ENCODE peak calls at places on chromosomes 4 and X, in six cellular contexts. O is HTR-8/SVneo, E is left lung, Q is NCI-H1092 treated with DMSO at 0.1 percent for 48 hours, H is PC-3, W is GM20000. F is an unnamed sample.

GRCh38 chrX:143580266-143580665 is 55.6 kb downstream of the SLITRK4 start:
- DNase-seq in O (no peak), E (no peak), Q (no peak), H (peak), W (no peak), F (no peak)

GRCh38 chr4:34293459-34293858 is 1950.9 kb downstream of the ARAP2 start:
- DNase-seq in O (no peak), E (no peak), Q (no peak), H (no peak), W (no peak), F (no peak)

GRCh38 chr4:184028571-184028996 is 123.5 kb downstream of the STOX2 start:
- DNase-seq in O (peak), E (peak), Q (no peak), H (no peak), W (no peak), F (no peak)

GRCh38 chr4:5900844-5901243 is 8.0 kb upstream of the CRMP1 start:
- DNase-seq in O (no peak), E (no peak), Q (no peak), H (no peak), W (no peak), F (no peak)

GRCh38 chr4:47486306-47486705 is 1.2 kb downstream of the ATP10D start:
- DNase-seq in O (no peak), E (no peak), Q (no peak), H (no peak), W (no peak), F (no peak)

GRCh38 chr4:118338981-118339765 is 13.6 kb downstream of the PRSS12 start:
- DNase-seq in O (no peak), E (no peak), Q (no peak), H (peak), W (no peak), F (no peak)

GRCh38 chr4:75844151-75844662 is 58.0 kb downstream of the PPEF2 start:
- DNase-seq in O (no peak), E (no peak), Q (no peak), H (no peak), W (no peak), F (no peak)

GRCh38 chr4:5051692-5052423 is 578 bp downstream of the STK32B start:
- DNase-seq in O (no peak), E (peak), Q (peak), H (no peak), W (no peak), F (peak)

GRCh38 chr4:20255251-20255586 is 3.5 kb downstream of the SLIT2 start:
- DNase-seq in O (no peak), E (no peak), Q (no peak), H (no peak), W (no peak), F (peak)

GRCh38 chr4:144709793-144710525 is 64.0 kb downstream of the HHIP start:
- DNase-seq in O (no peak), E (no peak), Q (no peak), H (peak), W (no peak), F (no peak)

GRCh38 chrX:134745636-134746378 is 87.5 kb upstream of the PLAC1 start:
- DNase-seq in O (no peak), E (no peak), Q (no peak), H (no peak), W (peak), F (no peak)

GRCh38 chr4:41881931-41882621 is 53.2 kb upstream of the TMEM33 start:
- DNase-seq in O (no peak), E (peak), Q (no peak), H (no peak), W (no peak), F (no peak)

GRCh38 chr4:16860506-16860905 is 37.9 kb downstream of the LDB2 start:
- DNase-seq in O (no peak), E (no peak), Q (no peak), H (no peak), W (no peak), F (no peak)

GRCh38 chr4:21697583-21697982 is 251.0 kb downstream of the KCNIP4 start:
- DNase-seq in O (peak), E (peak), Q (no peak), H (peak), W (no peak), F (no peak)

GRCh38 chrX:11438767-11439166 is 145.6 kb downstream of the AMELX start:
- DNase-seq in O (no peak), E (no peak), Q (no peak), H (no peak), W (no peak), F (no peak)

GRCh38 chrX:107470971-107471370 is 21.5 kb downstream of the FRMPD3 start:
- DNase-seq in O (no peak), E (no peak), Q (no peak), H (no peak), W (no peak), F (no peak)

GRCh38 chrX:48540015-48540350 is 469 bp downstream of the TBC1D25 start:
- DNase-seq in O (no peak), E (no peak), Q (peak), H (no peak), W (peak), F (peak)

GRCh38 chrX:16081357-16081756 is 42.0 kb upstream of the GRPR start:
- DNase-seq in O (no peak), E (no peak), Q (no peak), H (no peak), W (no peak), F (no peak)

GRCh38 chrX:73851014-73852009 is 288.3 kb downstream of the CHIC1 start:
- DNase-seq in O (no peak), E (no peak), Q (no peak), H (no peak), W (no peak), F (peak)

GRCh38 chr4:179447308-179447707 is 2005.1 kb upstream of the AGA start:
- DNase-seq in O (no peak), E (no peak), Q (no peak), H (no peak), W (no peak), F (no peak)

GRCh38 chr4:69054578-69055200 is 41.6 kb upstream of the UGT2B7 start:
- DNase-seq in O (peak), E (no peak), Q (no peak), H (peak), W (no peak), F (peak)

GRCh38 chr4:128979934-128980333 is 113.4 kb downstream of the SCLT1 start:
- DNase-seq in O (peak), E (no peak), Q (no peak), H (peak), W (no peak), F (no peak)

F was measured in GM13977.